ENCODE peak calls at places on chromosomes 16 and 17, in ten cellular contexts. One of them, this sample, is unnamed.

GRCh38 chr17:44417553-44417952 is 28.1 kb upstream of the ITGA2B start:
- DNase-seq in DMS 273 treated with DMSO at 0.1 percent for 48 hours: no peak
- DNase-seq in activated T-helper 1 cell treated with anti-CD3 and anti-CD28 coated beads, Interleukin-12 subunit alpha, Interleukin-12 subunit beta, Interleukin-2, Interleukin-4 antibody, amounts not matched to agents 30 ng/mL and 10 ng/mL and 1 ng/mL, durations not matched to agents 14 hours and 24 hours and 36 hours: no peak
- DNase-seq in iris pigment epithelial cell: peak
- DNase-seq in GM23248: peak
- DNase-seq in psoas muscle: no peak
- DNase-seq in ascending aorta: no peak
- DNase-seq in amniotic stem cell: no peak
- DNase-seq in A172: peak
- DNase-seq in NCI-H526: no peak
- DNase-seq in this sample: no peak

GRCh38 chr17:81846743-81847689 is 12.2 kb upstream of the PPP1R27 start:
- DNase-seq in A172: no peak
- DNase-seq in NCI-H526: no peak
- DNase-seq in amniotic stem cell: no peak
- DNase-seq in ascending aorta: no peak
- DNase-seq in GM23248: no peak
- DNase-seq in activated T-helper 1 cell treated with anti-CD3 and anti-CD28 coated beads, Interleukin-12 subunit alpha, Interleukin-12 subunit beta, Interleukin-2, Interleukin-4 antibody, amounts not matched to agents 30 ng/mL and 10 ng/mL and 1 ng/mL, durations not matched to agents 14 hours and 24 hours and 36 hours: no peak
- DNase-seq in iris pigment epithelial cell: peak
- DNase-seq in psoas muscle: no peak
- DNase-seq in DMS 273 treated with DMSO at 0.1 percent for 48 hours: no peak
- DNase-seq in this sample: no peak

GRCh38 chr17:1322469-1322868 is 43.0 kb downstream of the TRARG1 start:
- DNase-seq in DMS 273 treated with DMSO at 0.1 percent for 48 hours: no peak
- DNase-seq in activated T-helper 1 cell treated with anti-CD3 and anti-CD28 coated beads, Interleukin-12 subunit alpha, Interleukin-12 subunit beta, Interleukin-2, Interleukin-4 antibody, amounts not matched to agents 30 ng/mL and 10 ng/mL and 1 ng/mL, durations not matched to agents 14 hours and 24 hours and 36 hours: no peak
- DNase-seq in NCI-H526: no peak
- DNase-seq in GM23248: no peak
- DNase-seq in iris pigment epithelial cell: no peak
- DNase-seq in A172: no peak
- DNase-seq in ascending aorta: no peak
- DNase-seq in psoas muscle: no peak
- DNase-seq in amniotic stem cell: no peak
- DNase-seq in this sample: no peak

GRCh38 chr17:38868095-38868967 is 1.5 kb upstream of the LASP1 start:
- DNase-seq in ascending aorta: no peak
- DNase-seq in amniotic stem cell: peak
- DNase-seq in activated T-helper 1 cell treated with anti-CD3 and anti-CD28 coated beads, Interleukin-12 subunit alpha, Interleukin-12 subunit beta, Interleukin-2, Interleukin-4 antibody, amounts not matched to agents 30 ng/mL and 10 ng/mL and 1 ng/mL, durations not matched to agents 14 hours and 24 hours and 36 hours: no peak
- DNase-seq in NCI-H526: peak
- DNase-seq in A172: no peak
- DNase-seq in DMS 273 treated with DMSO at 0.1 percent for 48 hours: no peak
- DNase-seq in psoas muscle: peak
- DNase-seq in GM23248: peak
- DNase-seq in iris pigment epithelial cell: peak
- DNase-seq in this sample: no peak

GRCh38 chr16:75514296-75514695 is 19.1 kb upstream of the CHST6 start:
- DNase-seq in NCI-H526: no peak
- DNase-seq in GM23248: no peak
- DNase-seq in ascending aorta: no peak
- DNase-seq in activated T-helper 1 cell treated with anti-CD3 and anti-CD28 coated beads, Interleukin-12 subunit alpha, Interleukin-12 subunit beta, Interleukin-2, Interleukin-4 antibody, amounts not matched to agents 30 ng/mL and 10 ng/mL and 1 ng/mL, durations not matched to agents 14 hours and 24 hours and 36 hours: no peak
- DNase-seq in iris pigment epithelial cell: no peak
- DNase-seq in amniotic stem cell: no peak
- DNase-seq in psoas muscle: no peak
- DNase-seq in DMS 273 treated with DMSO at 0.1 percent for 48 hours: no peak
- DNase-seq in A172: no peak
- DNase-seq in this sample: no peak

GRCh38 chr17:35607239-35607817 is 20.2 kb downstream of the AP2B1 start:
- DNase-seq in DMS 273 treated with DMSO at 0.1 percent for 48 hours: no peak
- DNase-seq in A172: no peak
- DNase-seq in psoas muscle: no peak
- DNase-seq in amniotic stem cell: no peak
- DNase-seq in ascending aorta: no peak
- DNase-seq in activated T-helper 1 cell treated with anti-CD3 and anti-CD28 coated beads, Interleukin-12 subunit alpha, Interleukin-12 subunit beta, Interleukin-2, Interleukin-4 antibody, amounts not matched to agents 30 ng/mL and 10 ng/mL and 1 ng/mL, durations not matched to agents 14 hours and 24 hours and 36 hours: no peak
- DNase-seq in iris pigment epithelial cell: no peak
- DNase-seq in NCI-H526: no peak
- DNase-seq in GM23248: no peak
- DNase-seq in this sample: no peak

GRCh38 chr17:79036609-79037008 is 12.6 kb downstream of the C1QTNF1 start:
- DNase-seq in iris pigment epithelial cell: peak
- DNase-seq in activated T-helper 1 cell treated with anti-CD3 and anti-CD28 coated beads, Interleukin-12 subunit alpha, Interleukin-12 subunit beta, Interleukin-2, Interleukin-4 antibody, amounts not matched to agents 30 ng/mL and 10 ng/mL and 1 ng/mL, durations not matched to agents 14 hours and 24 hours and 36 hours: no peak
- DNase-seq in GM23248: peak
- DNase-seq in amniotic stem cell: peak
- DNase-seq in ascending aorta: no peak
- DNase-seq in DMS 273 treated with DMSO at 0.1 percent for 48 hours: no peak
- DNase-seq in psoas muscle: no peak
- DNase-seq in NCI-H526: no peak
- DNase-seq in A172: peak
- DNase-seq in this sample: no peak

GRCh38 chr17:29846298-29846697 is 83.7 kb downstream of the SSH2 start:
- DNase-seq in A172: no peak
- DNase-seq in psoas muscle: no peak
- DNase-seq in activated T-helper 1 cell treated with anti-CD3 and anti-CD28 coated beads, Interleukin-12 subunit alpha, Interleukin-12 subunit beta, Interleukin-2, Interleukin-4 antibody, amounts not matched to agents 30 ng/mL and 10 ng/mL and 1 ng/mL, durations not matched to agents 14 hours and 24 hours and 36 hours: no peak
- DNase-seq in GM23248: no peak
- DNase-seq in amniotic stem cell: no peak
- DNase-seq in DMS 273 treated with DMSO at 0.1 percent for 48 hours: no peak
- DNase-seq in ascending aorta: no peak
- DNase-seq in iris pigment epithelial cell: no peak
- DNase-seq in NCI-H526: no peak
- DNase-seq in this sample: no peak

GRCh38 chr17:60439501-60439900 is 17.2 kb downstream of the CHCT1 start:
- DNase-seq in amniotic stem cell: no peak
- DNase-seq in GM23248: peak
- DNase-seq in DMS 273 treated with DMSO at 0.1 percent for 48 hours: no peak
- DNase-seq in activated T-helper 1 cell treated with anti-CD3 and anti-CD28 coated beads, Interleukin-12 subunit alpha, Interleukin-12 subunit beta, Interleukin-2, Interleukin-4 antibody, amounts not matched to agents 30 ng/mL and 10 ng/mL and 1 ng/mL, durations not matched to agents 14 hours and 24 hours and 36 hours: no peak
- DNase-seq in A172: no peak
- DNase-seq in NCI-H526: no peak
- DNase-seq in iris pigment epithelial cell: peak
- DNase-seq in ascending aorta: no peak
- DNase-seq in psoas muscle: no peak
- DNase-seq in this sample: no peak

GRCh38 chr16:3576211-3576610 is 992 bp downstream of the NLRC3 start:
- DNase-seq in activated T-helper 1 cell treated with anti-CD3 and anti-CD28 coated beads, Interleukin-12 subunit alpha, Interleukin-12 subunit beta, Interleukin-2, Interleukin-4 antibody, amounts not matched to agents 30 ng/mL and 10 ng/mL and 1 ng/mL, durations not matched to agents 14 hours and 24 hours and 36 hours: no peak
- DNase-seq in psoas muscle: peak
- DNase-seq in A172: no peak
- DNase-seq in NCI-H526: no peak
- DNase-seq in ascending aorta: no peak
- DNase-seq in amniotic stem cell: no peak
- DNase-seq in DMS 273 treated with DMSO at 0.1 percent for 48 hours: no peak
- DNase-seq in iris pigment epithelial cell: no peak
- DNase-seq in GM23248: no peak
- DNase-seq in this sample: no peak

GRCh38 chr17:43341705-43342600 is 56.8 kb upstream of the ARL4D start:
- DNase-seq in amniotic stem cell: peak
- DNase-seq in ascending aorta: no peak
- DNase-seq in psoas muscle: no peak
- DNase-seq in DMS 273 treated with DMSO at 0.1 percent for 48 hours: no peak
- DNase-seq in GM23248: peak
- DNase-seq in NCI-H526: no peak
- DNase-seq in A172: peak
- DNase-seq in activated T-helper 1 cell treated with anti-CD3 and anti-CD28 coated beads, Interleukin-12 subunit alpha, Interleukin-12 subunit beta, Interleukin-2, Interleukin-4 antibody, amounts not matched to agents 30 ng/mL and 10 ng/mL and 1 ng/mL, durations not matched to agents 14 hours and 24 hours and 36 hours: no peak
- DNase-seq in iris pigment epithelial cell: peak
- DNase-seq in this sample: no peak

GRCh38 chr17:83083368-83084201 is 4.2 kb downstream of the METRNL start:
- DNase-seq in ascending aorta: no peak
- DNase-seq in GM23248: peak
- DNase-seq in amniotic stem cell: peak
- DNase-seq in DMS 273 treated with DMSO at 0.1 percent for 48 hours: no peak
- DNase-seq in activated T-helper 1 cell treated with anti-CD3 and anti-CD28 coated beads, Interleukin-12 subunit alpha, Interleukin-12 subunit beta, Interleukin-2, Interleukin-4 antibody, amounts not matched to agents 30 ng/mL and 10 ng/mL and 1 ng/mL, durations not matched to agents 14 hours and 24 hours and 36 hours: peak
- DNase-seq in psoas muscle: no peak
- DNase-seq in iris pigment epithelial cell: peak
- DNase-seq in NCI-H526: no peak
- DNase-seq in A172: peak
- DNase-seq in this sample: no peak

GRCh38 chr16:54178491-54178976 is 108.1 kb downstream of the IRX3 start:
- DNase-seq in DMS 273 treated with DMSO at 0.1 percent for 48 hours: no peak
- DNase-seq in A172: no peak
- DNase-seq in GM23248: no peak
- DNase-seq in ascending aorta: no peak
- DNase-seq in activated T-helper 1 cell treated with anti-CD3 and anti-CD28 coated beads, Interleukin-12 subunit alpha, Interleukin-12 subunit beta, Interleukin-2, Interleukin-4 antibody, amounts not matched to agents 30 ng/mL and 10 ng/mL and 1 ng/mL, durations not matched to agents 14 hours and 24 hours and 36 hours: no peak
- DNase-seq in psoas muscle: no peak
- DNase-seq in amniotic stem cell: no peak
- DNase-seq in iris pigment epithelial cell: no peak
- DNase-seq in NCI-H526: peak
- DNase-seq in this sample: no peak

GRCh38 chr17:17561408-17562144 is 29.9 kb downstream of the PEMT start:
- DNase-seq in psoas muscle: peak
- DNase-seq in iris pigment epithelial cell: no peak
- DNase-seq in NCI-H526: peak
- DNase-seq in A172: no peak
- DNase-seq in GM23248: no peak
- DNase-seq in DMS 273 treated with DMSO at 0.1 percent for 48 hours: no peak
- DNase-seq in activated T-helper 1 cell treated with anti-CD3 and anti-CD28 coated beads, Interleukin-12 subunit alpha, Interleukin-12 subunit beta, Interleukin-2, Interleukin-4 antibody, amounts not matched to agents 30 ng/mL and 10 ng/mL and 1 ng/mL, durations not matched to agents 14 hours and 24 hours and 36 hours: no peak
- DNase-seq in ascending aorta: peak
- DNase-seq in amniotic stem cell: no peak
- DNase-seq in this sample: no peak

GRCh38 chr16:76729525-76729924 is 452.3 kb downstream of the CNTNAP4 start:
- DNase-seq in GM23248: no peak
- DNase-seq in NCI-H526: no peak
- DNase-seq in psoas muscle: no peak
- DNase-seq in amniotic stem cell: no peak
- DNase-seq in DMS 273 treated with DMSO at 0.1 percent for 48 hours: no peak
- DNase-seq in A172: no peak
- DNase-seq in ascending aorta: no peak
- DNase-seq in iris pigment epithelial cell: peak
- DNase-seq in activated T-helper 1 cell treated with anti-CD3 and anti-CD28 coated beads, Interleukin-12 subunit alpha, Interleukin-12 subunit beta, Interleukin-2, Interleukin-4 antibody, amounts not matched to agents 30 ng/mL and 10 ng/mL and 1 ng/mL, durations not matched to agents 14 hours and 24 hours and 36 hours: no peak
- DNase-seq in this sample: no peak

GRCh38 chr16:50315346-50315997 is 49.1 kb downstream of the ADCY7 start:
- DNase-seq in NCI-H526: no peak
- DNase-seq in amniotic stem cell: no peak
- DNase-seq in ascending aorta: no peak
- DNase-seq in psoas muscle: no peak
- DNase-seq in activated T-helper 1 cell treated with anti-CD3 and anti-CD28 coated beads, Interleukin-12 subunit alpha, Interleukin-12 subunit beta, Interleukin-2, Interleukin-4 antibody, amounts not matched to agents 30 ng/mL and 10 ng/mL and 1 ng/mL, durations not matched to agents 14 hours and 24 hours and 36 hours: no peak
- DNase-seq in A172: no peak
- DNase-seq in GM23248: no peak
- DNase-seq in DMS 273 treated with DMSO at 0.1 percent for 48 hours: no peak
- DNase-seq in iris pigment epithelial cell: no peak
- DNase-seq in this sample: no peak

GRCh38 chr16:89185062-89185751 is 13.7 kb downstream of the CDH15 start:
- DNase-seq in iris pigment epithelial cell: no peak
- DNase-seq in activated T-helper 1 cell treated with anti-CD3 and anti-CD28 coated beads, Interleukin-12 subunit alpha, Interleukin-12 subunit beta, Interleukin-2, Interleukin-4 antibody, amounts not matched to agents 30 ng/mL and 10 ng/mL and 1 ng/mL, durations not matched to agents 14 hours and 24 hours and 36 hours: no peak
- DNase-seq in psoas muscle: peak
- DNase-seq in amniotic stem cell: no peak
- DNase-seq in ascending aorta: no peak
- DNase-seq in A172: no peak
- DNase-seq in NCI-H526: no peak
- DNase-seq in GM23248: peak
- DNase-seq in DMS 273 treated with DMSO at 0.1 percent for 48 hours: no peak
- DNase-seq in this sample: no peak

GRCh38 chr17:80005360-80006338 is 30.0 kb downstream of the TBC1D16 start:
- DNase-seq in A172: peak
- DNase-seq in ascending aorta: no peak
- DNase-seq in activated T-helper 1 cell treated with anti-CD3 and anti-CD28 coated beads, Interleukin-12 subunit alpha, Interleukin-12 subunit beta, Interleukin-2, Interleukin-4 antibody, amounts not matched to agents 30 ng/mL and 10 ng/mL and 1 ng/mL, durations not matched to agents 14 hours and 24 hours and 36 hours: peak
- DNase-seq in NCI-H526: peak
- DNase-seq in amniotic stem cell: no peak
- DNase-seq in DMS 273 treated with DMSO at 0.1 percent for 48 hours: no peak
- DNase-seq in psoas muscle: peak
- DNase-seq in GM23248: peak
- DNase-seq in iris pigment epithelial cell: no peak
- DNase-seq in this sample: no peak

GRCh38 chr17:57211543-57211942 is 44.8 kb upstream of the MSI2 start:
- DNase-seq in A172: peak
- DNase-seq in iris pigment epithelial cell: peak
- DNase-seq in NCI-H526: no peak
- DNase-seq in ascending aorta: no peak
- DNase-seq in activated T-helper 1 cell treated with anti-CD3 and anti-CD28 coated beads, Interleukin-12 subunit alpha, Interleukin-12 subunit beta, Interleukin-2, Interleukin-4 antibody, amounts not matched to agents 30 ng/mL and 10 ng/mL and 1 ng/mL, durations not matched to agents 14 hours and 24 hours and 36 hours: no peak
- DNase-seq in psoas muscle: no peak
- DNase-seq in DMS 273 treated with DMSO at 0.1 percent for 48 hours: no peak
- DNase-seq in GM23248: peak
- DNase-seq in amniotic stem cell: no peak
- DNase-seq in this sample: no peak

GRCh38 chr17:67364847-67365761 is 1.3 kb downstream of the PSMD12 start:
- DNase-seq in GM23248: no peak
- DNase-seq in NCI-H526: no peak
- DNase-seq in activated T-helper 1 cell treated with anti-CD3 and anti-CD28 coated beads, Interleukin-12 subunit alpha, Interleukin-12 subunit beta, Interleukin-2, Interleukin-4 antibody, amounts not matched to agents 30 ng/mL and 10 ng/mL and 1 ng/mL, durations not matched to agents 14 hours and 24 hours and 36 hours: no peak
- DNase-seq in A172: no peak
- DNase-seq in ascending aorta: no peak
- DNase-seq in DMS 273 treated with DMSO at 0.1 percent for 48 hours: no peak
- DNase-seq in iris pigment epithelial cell: no peak
- DNase-seq in psoas muscle: peak
- DNase-seq in amniotic stem cell: no peak
- DNase-seq in this sample: no peak

GRCh38 chr16:56370185-56370584 is 55.2 kb downstream of the AMFR start:
- DNase-seq in ascending aorta: no peak
- DNase-seq in iris pigment epithelial cell: no peak
- DNase-seq in GM23248: peak
- DNase-seq in DMS 273 treated with DMSO at 0.1 percent for 48 hours: no peak
- DNase-seq in NCI-H526: no peak
- DNase-seq in psoas muscle: no peak
- DNase-seq in A172: no peak
- DNase-seq in amniotic stem cell: no peak
- DNase-seq in activated T-helper 1 cell treated with anti-CD3 and anti-CD28 coated beads, Interleukin-12 subunit alpha, Interleukin-12 subunit beta, Interleukin-2, Interleukin-4 antibody, amounts not matched to agents 30 ng/mL and 10 ng/mL and 1 ng/mL, durations not matched to agents 14 hours and 24 hours and 36 hours: no peak
- DNase-seq in this sample: no peak

GRCh38 chr16:88548131-88548874 is 21.9 kb upstream of the ZC3H18 start:
- DNase-seq in activated T-helper 1 cell treated with anti-CD3 and anti-CD28 coated beads, Interleukin-12 subunit alpha, Interleukin-12 subunit beta, Interleukin-2, Interleukin-4 antibody, amounts not matched to agents 30 ng/mL and 10 ng/mL and 1 ng/mL, durations not matched to agents 14 hours and 24 hours and 36 hours: no peak
- DNase-seq in DMS 273 treated with DMSO at 0.1 percent for 48 hours: no peak
- DNase-seq in ascending aorta: no peak
- DNase-seq in A172: no peak
- DNase-seq in amniotic stem cell: no peak
- DNase-seq in GM23248: no peak
- DNase-seq in NCI-H526: no peak
- DNase-seq in psoas muscle: no peak
- DNase-seq in iris pigment epithelial cell: no peak
- DNase-seq in this sample: no peak

GRCh38 chr16:77273-77806 is 685 bp upstream of the MPG start:
- DNase-seq in activated T-helper 1 cell treated with anti-CD3 and anti-CD28 coated beads, Interleukin-12 subunit alpha, Interleukin-12 subunit beta, Interleukin-2, Interleukin-4 antibody, amounts not matched to agents 30 ng/mL and 10 ng/mL and 1 ng/mL, durations not matched to agents 14 hours and 24 hours and 36 hours: peak
- DNase-seq in iris pigment epithelial cell: peak
- DNase-seq in DMS 273 treated with DMSO at 0.1 percent for 48 hours: no peak
- DNase-seq in NCI-H526: peak
- DNase-seq in psoas muscle: peak
- DNase-seq in ascending aorta: no peak
- DNase-seq in A172: no peak
- DNase-seq in amniotic stem cell: no peak
- DNase-seq in GM23248: peak
- DNase-seq in this sample: no peak

GRCh38 chr16:27314161-27314723 is 468 bp downstream of the IL4R start:
- DNase-seq in activated T-helper 1 cell treated with anti-CD3 and anti-CD28 coated beads, Interleukin-12 subunit alpha, Interleukin-12 subunit beta, Interleukin-2, Interleukin-4 antibody, amounts not matched to agents 30 ng/mL and 10 ng/mL and 1 ng/mL, durations not matched to agents 14 hours and 24 hours and 36 hours: peak
- DNase-seq in psoas muscle: peak
- DNase-seq in amniotic stem cell: no peak
- DNase-seq in GM23248: peak
- DNase-seq in NCI-H526: peak
- DNase-seq in DMS 273 treated with DMSO at 0.1 percent for 48 hours: no peak
- DNase-seq in iris pigment epithelial cell: peak
- DNase-seq in ascending aorta: peak
- DNase-seq in A172: peak
- DNase-seq in this sample: no peak

GRCh38 chr16:17921357-17921978 is 415.1 kb downstream of the NPIPA8 start:
- DNase-seq in amniotic stem cell: no peak
- DNase-seq in activated T-helper 1 cell treated with anti-CD3 and anti-CD28 coated beads, Interleukin-12 subunit alpha, Interleukin-12 subunit beta, Interleukin-2, Interleukin-4 antibody, amounts not matched to agents 30 ng/mL and 10 ng/mL and 1 ng/mL, durations not matched to agents 14 hours and 24 hours and 36 hours: peak
- DNase-seq in DMS 273 treated with DMSO at 0.1 percent for 48 hours: no peak
- DNase-seq in A172: no peak
- DNase-seq in GM23248: peak
- DNase-seq in NCI-H526: peak
- DNase-seq in ascending aorta: no peak
- DNase-seq in iris pigment epithelial cell: no peak
- DNase-seq in psoas muscle: no peak
- DNase-seq in this sample: no peak

GRCh38 chr17:66386789-66387351 is 84.5 kb downstream of the PRKCA start:
- DNase-seq in NCI-H526: peak
- DNase-seq in GM23248: no peak
- DNase-seq in A172: no peak
- DNase-seq in iris pigment epithelial cell: peak
- DNase-seq in amniotic stem cell: no peak
- DNase-seq in ascending aorta: no peak
- DNase-seq in psoas muscle: no peak
- DNase-seq in DMS 273 treated with DMSO at 0.1 percent for 48 hours: no peak
- DNase-seq in activated T-helper 1 cell treated with anti-CD3 and anti-CD28 coated beads, Interleukin-12 subunit alpha, Interleukin-12 subunit beta, Interleukin-2, Interleukin-4 antibody, amounts not matched to agents 30 ng/mL and 10 ng/mL and 1 ng/mL, durations not matched to agents 14 hours and 24 hours and 36 hours: no peak
- DNase-seq in this sample: no peak

GRCh38 chr17:59327891-59328290 is 3.6 kb upstream of the YPEL2 start:
- DNase-seq in DMS 273 treated with DMSO at 0.1 percent for 48 hours: no peak
- DNase-seq in amniotic stem cell: no peak
- DNase-seq in ascending aorta: no peak
- DNase-seq in psoas muscle: no peak
- DNase-seq in iris pigment epithelial cell: no peak
- DNase-seq in activated T-helper 1 cell treated with anti-CD3 and anti-CD28 coated beads, Interleukin-12 subunit alpha, Interleukin-12 subunit beta, Interleukin-2, Interleukin-4 antibody, amounts not matched to agents 30 ng/mL and 10 ng/mL and 1 ng/mL, durations not matched to agents 14 hours and 24 hours and 36 hours: no peak
- DNase-seq in A172: no peak
- DNase-seq in NCI-H526: no peak
- DNase-seq in GM23248: no peak
- DNase-seq in this sample: no peak

GRCh38 chr17:4796550-4796915 is 569 bp downstream of the PSMB6 start:
- DNase-seq in NCI-H526: peak
- DNase-seq in activated T-helper 1 cell treated with anti-CD3 and anti-CD28 coated beads, Interleukin-12 subunit alpha, Interleukin-12 subunit beta, Interleukin-2, Interleukin-4 antibody, amounts not matched to agents 30 ng/mL and 10 ng/mL and 1 ng/mL, durations not matched to agents 14 hours and 24 hours and 36 hours: no peak
- DNase-seq in GM23248: peak
- DNase-seq in psoas muscle: no peak
- DNase-seq in amniotic stem cell: no peak
- DNase-seq in DMS 273 treated with DMSO at 0.1 percent for 48 hours: no peak
- DNase-seq in A172: peak
- DNase-seq in iris pigment epithelial cell: peak
- DNase-seq in ascending aorta: no peak
- DNase-seq in this sample: no peak

This sample was measured in NCI-H2081 treated with DMSO at 0.1 percent for 48 hours.